ENCODE peak calls at places on chromosomes 13 and 19, in eight cellular contexts. T, D, A, G, H, O, S and Z are unnamed samples.

GRCh38 chr19:15320118-15320517 is 12.2 kb downstream of the BRD4 start:
- DNase-seq in O (no peak), H (no peak), D (no peak), S (peak), G (no peak), T (no peak), A (no peak), Z (peak)

GRCh38 chr19:35549174-35549788 is 3.9 kb downstream of the TMEM147 start:
- DNase-seq in O (peak), G (peak), T (no peak), S (peak), H (peak), A (peak), D (peak), Z (peak)

GRCh38 chr19:47049307-47049700 is 880 bp upstream of the TMEM160 start:
- DNase-seq in H (no peak), G (no peak), S (peak), D (no peak), A (peak), T (no peak), O (peak), Z (peak)

GRCh38 chr19:32662186-32662585 is 12.8 kb downstream of the ANKRD27 start:
- DNase-seq in H (no peak), T (no peak), D (no peak), O (peak), S (peak), G (no peak), A (no peak), Z (no peak)

GRCh38 chr19:19261350-19262189 is 11.5 kb downstream of the TM6SF2 start:
- DNase-seq in S (no peak), A (no peak), H (no peak), G (no peak), O (no peak), T (no peak), D (no peak), Z (no peak)

GRCh38 chr13:94249512-94249911 is 230.0 kb downstream of the DCT start:
- DNase-seq in O (peak), D (no peak), T (no peak), S (peak), A (peak), H (no peak), G (no peak), Z (peak)

GRCh38 chr13:76854894-76855293 is 31.3 kb downstream of the KCTD12 start:
- DNase-seq in H (no peak), S (no peak), O (peak), A (no peak), D (no peak), T (no peak), G (no peak), Z (peak)

GRCh38 chr13:51999525-51999924 is 11.7 kb downstream of the ATP7B start:
- DNase-seq in T (no peak), D (no peak), O (peak), H (peak), S (peak), A (peak), G (no peak), Z (no peak)

GRCh38 chr19:17081672-17082630 is 6.4 kb downstream of the MYO9B start:
- DNase-seq in D (no peak), S (no peak), G (no peak), O (no peak), H (peak), A (no peak), T (no peak), Z (no peak)

GRCh38 chr13:50203256-50204083 is 188.2 kb downstream of the KCNRG start:
- DNase-seq in S (no peak), O (no peak), T (no peak), H (no peak), G (no peak), A (no peak), D (no peak), Z (no peak)

GRCh38 chr13:44646044-44646443 is 69.9 kb upstream of the TSC22D1 start:
- DNase-seq in D (no peak), O (no peak), H (no peak), T (no peak), A (no peak), S (no peak), G (no peak), Z (no peak)

GRCh38 chr19:5166262-5166661 is 174.3 kb downstream of the PTPRS start:
- DNase-seq in S (peak), T (no peak), A (peak), H (no peak), O (peak), G (no peak), D (no peak), Z (peak)

GRCh38 chr13:92512852-92513251 is 713.8 kb upstream of the GPC6 start:
- DNase-seq in O (no peak), G (no peak), D (no peak), A (no peak), H (no peak), T (no peak), S (no peak), Z (no peak)

GRCh38 chr13:109873351-109874123 is 87.2 kb upstream of the IRS2 start:
- DNase-seq in O (no peak), T (no peak), D (no peak), S (no peak), H (no peak), G (no peak), A (no peak), Z (no peak)

GRCh38 chr13:24187185-24187584 is 26.7 kb downstream of the SPATA13 start:
- DNase-seq in G (no peak), D (no peak), T (no peak), A (no peak), O (peak), H (no peak), S (peak), Z (no peak)

GRCh38 chr13:94233401-94233800 is 246.1 kb downstream of the DCT start:
- DNase-seq in O (peak), D (no peak), G (no peak), H (no peak), S (peak), A (peak), T (no peak), Z (peak)

GRCh38 chr19:45424191-45425058 is 708 bp upstream of the ERCC1 start:
- DNase-seq in G (no peak), H (peak), A (peak), T (no peak), D (peak), S (peak), O (peak), Z (peak)

GRCh38 chr13:34911159-34911558 is 30.9 kb upstream of the NBEA start:
- DNase-seq in O (no peak), D (no peak), S (no peak), G (no peak), T (no peak), A (no peak), H (no peak), Z (no peak)

GRCh38 chr13:43783820-43784219 is 3.0 kb downstream of the ENOX1 start:
- DNase-seq in A (no peak), O (peak), H (no peak), T (no peak), S (peak), G (no peak), D (no peak), Z (peak)

GRCh38 chr19:17470204-17470841 is at the start of gene SLC27A1:
- DNase-seq in D (no peak), A (peak), T (peak), G (peak), H (peak), O (peak), S (peak), Z (peak)

GRCh38 chr19:39083983-39084731 is at the start of gene ACP7:
- DNase-seq in H (no peak), T (no peak), O (no peak), S (no peak), D (peak), G (peak), A (no peak), Z (no peak)

GRCh38 chr13:91313103-91313502 is 34.4 kb upstream of the MIR17HG start:
- DNase-seq in O (peak), D (no peak), T (no peak), S (peak), G (no peak), H (peak), A (no peak), Z (peak)

GRCh38 chr13:18232298-18232993 is 949.2 kb downstream of the TUBA3C start:
- DNase-seq in A (no peak), H (no peak), G (no peak), D (no peak), S (no peak), T (no peak), O (no peak), Z (no peak)

GRCh38 chr13:112120031-112120373 is 53.1 kb downstream of the SOX1 start:
- DNase-seq in H (no peak), G (peak), O (no peak), D (no peak), S (no peak), A (no peak), T (no peak), Z (no peak)

GRCh38 chr13:31918707-31919106 is 112.9 kb upstream of the FRY start:
- DNase-seq in H (no peak), T (no peak), A (no peak), G (no peak), S (no peak), O (no peak), D (no peak), Z (no peak)

GRCh38 chr19:2841858-2842574 is 741 bp downstream of the ZNF555 start:
- DNase-seq in T (no peak), S (no peak), O (no peak), G (no peak), D (no peak), H (no peak), A (no peak), Z (no peak)

GRCh38 chr19:2475018-2475701 is 767 bp upstream of the GADD45B start:
- DNase-seq in S (peak), D (peak), T (peak), H (peak), G (peak), A (no peak), O (peak), Z (peak)

GRCh38 chr13:33169273-33169980 is 116.1 kb downstream of the STARD13 start:
- DNase-seq in H (no peak), O (peak), T (no peak), G (no peak), D (no peak), S (peak), A (peak), Z (peak)

GRCh38 chr13:106499905-106500304 is 35.6 kb downstream of the EFNB2 start:
- DNase-seq in A (no peak), S (peak), T (no peak), D (no peak), H (no peak), O (no peak), G (no peak), Z (peak)